ENCODE peak calls at places on chromosomes 13 and 19, in nine cellular contexts. One of them, this sample, is unnamed.

GRCh38 chr19:45539460-45539859 is 32.2 kb downstream of the VASP start:
- DNase-seq in endothelial cell: no peak
- DNase-seq in tibial nerve: no peak
- DNase-seq in fibroblast of lung: no peak
- DNase-seq in PC-9: no peak
- DNase-seq in spleen: no peak
- DNase-seq in sigmoid colon: no peak
- DNase-seq in choroid plexus epithelial cell: no peak
- DNase-seq in GM23338: no peak
- DNase-seq in this sample: no peak

GRCh38 chr13:82878536-82878935 is 1003.7 kb downstream of the SLITRK1 start:
- DNase-seq in endothelial cell: no peak
- DNase-seq in tibial nerve: no peak
- DNase-seq in fibroblast of lung: peak
- DNase-seq in PC-9: no peak
- DNase-seq in spleen: no peak
- DNase-seq in sigmoid colon: no peak
- DNase-seq in choroid plexus epithelial cell: no peak
- DNase-seq in GM23338: no peak
- DNase-seq in this sample: no peak

GRCh38 chr19:50532952-50533351 is 19.2 kb upstream of the ASPDH start:
- DNase-seq in endothelial cell: no peak
- DNase-seq in tibial nerve: no peak
- DNase-seq in fibroblast of lung: no peak
- DNase-seq in PC-9: no peak
- DNase-seq in spleen: no peak
- DNase-seq in sigmoid colon: no peak
- DNase-seq in choroid plexus epithelial cell: no peak
- DNase-seq in GM23338: no peak
- DNase-seq in this sample: no peak

GRCh38 chr13:74226791-74227475 is 92.7 kb upstream of the KLF12 start:
- DNase-seq in endothelial cell: no peak
- DNase-seq in tibial nerve: no peak
- DNase-seq in fibroblast of lung: peak
- DNase-seq in PC-9: no peak
- DNase-seq in spleen: no peak
- DNase-seq in sigmoid colon: no peak
- DNase-seq in choroid plexus epithelial cell: peak
- DNase-seq in GM23338: no peak
- DNase-seq in this sample: no peak

GRCh38 chr19:48342841-48343540 is 17.6 kb downstream of the EMP3 start:
- DNase-seq in endothelial cell: no peak
- DNase-seq in tibial nerve: no peak
- DNase-seq in fibroblast of lung: peak
- DNase-seq in PC-9: no peak
- DNase-seq in spleen: no peak
- DNase-seq in sigmoid colon: no peak
- DNase-seq in choroid plexus epithelial cell: peak
- DNase-seq in GM23338: no peak
- DNase-seq in this sample: no peak

GRCh38 chr19:2327773-2328400 is 499 bp downstream of the LSM7 start:
- DNase-seq in endothelial cell: no peak
- DNase-seq in tibial nerve: peak
- DNase-seq in fibroblast of lung: peak
- DNase-seq in PC-9: peak
- DNase-seq in spleen: peak
- DNase-seq in sigmoid colon: no peak
- DNase-seq in choroid plexus epithelial cell: peak
- DNase-seq in GM23338: peak
- DNase-seq in this sample: no peak

GRCh38 chr13:99495478-99496321 is 5.6 kb upstream of the TM9SF2 start:
- DNase-seq in endothelial cell: no peak
- DNase-seq in tibial nerve: no peak
- DNase-seq in fibroblast of lung: no peak
- DNase-seq in PC-9: no peak
- DNase-seq in spleen: no peak
- DNase-seq in sigmoid colon: no peak
- DNase-seq in choroid plexus epithelial cell: no peak
- DNase-seq in GM23338: no peak
- DNase-seq in this sample: no peak

GRCh38 chr19:34269968-34270621 is 15.7 kb downstream of the GARRE1 start:
- DNase-seq in endothelial cell: peak
- DNase-seq in tibial nerve: peak
- DNase-seq in fibroblast of lung: peak
- DNase-seq in PC-9: peak
- DNase-seq in spleen: peak
- DNase-seq in sigmoid colon: peak
- DNase-seq in choroid plexus epithelial cell: peak
- DNase-seq in GM23338: peak
- DNase-seq in this sample: peak

GRCh38 chr13:59643239-59643865 is 520.4 kb downstream of the DIAPH3 start:
- DNase-seq in endothelial cell: no peak
- DNase-seq in tibial nerve: no peak
- DNase-seq in fibroblast of lung: no peak
- DNase-seq in PC-9: no peak
- DNase-seq in spleen: no peak
- DNase-seq in sigmoid colon: no peak
- DNase-seq in choroid plexus epithelial cell: no peak
- DNase-seq in GM23338: no peak
- DNase-seq in this sample: no peak

GRCh38 chr13:74040200-74040599 is 94.0 kb downstream of the KLF12 start:
- DNase-seq in endothelial cell: peak
- DNase-seq in tibial nerve: no peak
- DNase-seq in fibroblast of lung: peak
- DNase-seq in PC-9: peak
- DNase-seq in spleen: peak
- DNase-seq in sigmoid colon: no peak
- DNase-seq in choroid plexus epithelial cell: peak
- DNase-seq in GM23338: peak
- DNase-seq in this sample: no peak

DNA sequence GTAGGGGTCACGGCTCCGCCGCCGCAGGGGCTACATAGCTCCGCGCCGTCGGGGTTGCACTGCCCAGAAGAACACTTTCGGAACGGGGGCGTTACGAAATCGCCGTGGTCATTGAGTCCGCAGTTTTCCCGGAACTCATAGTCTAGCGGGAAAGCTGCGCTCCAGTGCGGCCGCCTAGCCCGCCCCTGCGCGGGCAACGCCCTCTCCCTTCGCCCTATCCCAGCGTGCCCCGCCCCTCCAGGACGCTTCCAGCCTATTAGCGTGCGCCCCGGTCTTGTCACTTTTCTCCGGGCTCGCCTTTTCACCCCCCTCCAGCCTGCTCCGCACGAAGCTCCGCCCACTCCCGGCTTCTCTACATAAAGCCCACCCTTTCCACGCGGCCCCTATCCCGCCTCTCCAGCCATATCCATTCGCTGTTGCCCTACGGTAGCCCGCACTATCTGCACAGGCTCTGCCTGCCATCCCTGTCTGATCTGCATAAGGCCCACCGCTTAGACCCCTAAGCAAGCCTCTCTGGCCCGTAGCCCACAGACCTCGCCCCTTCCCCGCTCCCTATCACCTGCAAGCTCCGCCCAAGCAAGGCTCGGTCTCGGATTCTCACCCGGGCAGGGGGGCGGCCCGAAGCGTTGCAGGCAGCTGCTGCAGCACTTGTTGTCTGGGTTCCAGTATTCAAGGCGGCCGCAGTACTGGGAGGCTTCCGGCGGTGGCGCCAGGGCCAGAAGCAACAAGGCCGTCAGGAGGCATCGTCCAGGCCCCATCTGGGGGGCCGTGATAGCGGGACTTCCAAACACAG is 1.6 kb downstream of the IGFLR1 start:
- DNase-seq in endothelial cell: peak
- DNase-seq in tibial nerve: peak
- DNase-seq in fibroblast of lung: peak
- DNase-seq in PC-9: peak
- DNase-seq in spleen: peak
- DNase-seq in sigmoid colon: peak
- DNase-seq in choroid plexus epithelial cell: peak
- DNase-seq in GM23338: peak
- DNase-seq in this sample: peak
- TF ChIP-seq CTCF in endothelial cell: no peak
- TF ChIP-seq CTCF in tibial nerve: no peak
- TF ChIP-seq CTCF in fibroblast of lung: no peak
- TF ChIP-seq CTCF in PC-9: no peak
- TF ChIP-seq CTCF in spleen: peak
- TF ChIP-seq CTCF in sigmoid colon: peak
- TF ChIP-seq CTCF in choroid plexus epithelial cell: peak
- TF ChIP-seq CTCF in GM23338: no peak
- TF ChIP-seq CTCF in this sample: no peak

DNA sequence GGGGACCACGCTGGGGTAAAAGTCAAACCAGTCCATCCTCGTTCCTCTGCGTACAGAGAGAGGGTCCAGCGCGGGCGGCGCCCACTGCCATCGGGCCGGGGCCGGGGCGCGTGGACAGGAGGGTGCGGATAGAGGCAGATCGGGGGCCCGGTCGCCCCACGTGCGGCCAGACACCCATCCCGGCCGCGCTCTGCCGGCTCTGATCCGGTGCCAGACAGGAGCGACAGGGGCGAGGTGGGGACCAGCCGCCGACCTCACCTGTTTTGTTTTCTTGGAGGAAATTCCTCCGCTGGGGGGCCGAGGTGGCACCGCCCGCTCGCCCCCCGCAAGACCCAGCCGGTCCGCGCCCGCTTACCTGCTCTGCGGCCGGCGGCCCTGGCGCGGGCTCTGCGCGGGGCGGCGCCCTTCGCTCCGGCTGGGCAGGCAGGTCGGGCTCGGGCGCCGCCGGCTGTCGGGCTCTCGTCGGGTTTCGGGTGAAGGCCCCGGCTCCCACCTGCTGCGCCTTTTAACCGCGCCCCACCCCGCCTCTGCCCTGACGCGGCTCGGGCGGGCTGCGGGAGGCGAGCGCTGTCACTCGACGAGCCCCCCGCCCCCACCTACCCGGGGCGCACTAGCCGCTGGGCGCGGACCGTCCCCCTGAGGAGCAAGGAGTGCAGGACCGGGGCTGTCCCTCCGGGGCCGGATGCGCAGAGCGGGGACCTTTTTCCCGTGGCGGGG is at the start of gene GJB6:
- DNase-seq in endothelial cell: peak
- DNase-seq in tibial nerve: no peak
- DNase-seq in fibroblast of lung: no peak
- DNase-seq in PC-9: no peak
- DNase-seq in spleen: no peak
- DNase-seq in sigmoid colon: no peak
- DNase-seq in choroid plexus epithelial cell: no peak
- DNase-seq in GM23338: peak
- DNase-seq in this sample: no peak
- TF ChIP-seq CTCF in endothelial cell: no peak
- TF ChIP-seq CTCF in tibial nerve: no peak
- TF ChIP-seq CTCF in fibroblast of lung: no peak
- TF ChIP-seq CTCF in PC-9: no peak
- TF ChIP-seq CTCF in spleen: no peak
- TF ChIP-seq CTCF in sigmoid colon: no peak
- TF ChIP-seq CTCF in choroid plexus epithelial cell: no peak
- TF ChIP-seq CTCF in GM23338: no peak
- TF ChIP-seq CTCF in this sample: no peak

GRCh38 chr19:7731218-7731595 is 703 bp downstream of the CLEC4G start:
- DNase-seq in endothelial cell: no peak
- DNase-seq in tibial nerve: no peak
- DNase-seq in fibroblast of lung: no peak
- DNase-seq in PC-9: no peak
- DNase-seq in spleen: peak
- DNase-seq in sigmoid colon: no peak
- DNase-seq in choroid plexus epithelial cell: no peak
- DNase-seq in GM23338: no peak
- DNase-seq in this sample: no peak

GRCh38 chr19:7729831-7730285 is 2.1 kb downstream of the CLEC4G start:
- DNase-seq in endothelial cell: no peak
- DNase-seq in tibial nerve: no peak
- DNase-seq in fibroblast of lung: no peak
- DNase-seq in PC-9: no peak
- DNase-seq in spleen: peak
- DNase-seq in sigmoid colon: no peak
- DNase-seq in choroid plexus epithelial cell: no peak
- DNase-seq in GM23338: peak
- DNase-seq in this sample: no peak

GRCh38 chr19:7731615-7732014 is 295 bp downstream of the CLEC4G start:
- DNase-seq in endothelial cell: no peak
- DNase-seq in tibial nerve: no peak
- DNase-seq in fibroblast of lung: no peak
- DNase-seq in PC-9: no peak
- DNase-seq in spleen: no peak
- DNase-seq in sigmoid colon: no peak
- DNase-seq in choroid plexus epithelial cell: no peak
- DNase-seq in GM23338: no peak
- DNase-seq in this sample: no peak

GRCh38 chr19:7730286-7731217 is 1.4 kb downstream of the CLEC4G start:
- DNase-seq in endothelial cell: no peak
- DNase-seq in tibial nerve: no peak
- DNase-seq in fibroblast of lung: no peak
- DNase-seq in PC-9: no peak
- DNase-seq in spleen: no peak
- DNase-seq in sigmoid colon: no peak
- DNase-seq in choroid plexus epithelial cell: no peak
- DNase-seq in GM23338: peak
- DNase-seq in this sample: no peak

DNA sequence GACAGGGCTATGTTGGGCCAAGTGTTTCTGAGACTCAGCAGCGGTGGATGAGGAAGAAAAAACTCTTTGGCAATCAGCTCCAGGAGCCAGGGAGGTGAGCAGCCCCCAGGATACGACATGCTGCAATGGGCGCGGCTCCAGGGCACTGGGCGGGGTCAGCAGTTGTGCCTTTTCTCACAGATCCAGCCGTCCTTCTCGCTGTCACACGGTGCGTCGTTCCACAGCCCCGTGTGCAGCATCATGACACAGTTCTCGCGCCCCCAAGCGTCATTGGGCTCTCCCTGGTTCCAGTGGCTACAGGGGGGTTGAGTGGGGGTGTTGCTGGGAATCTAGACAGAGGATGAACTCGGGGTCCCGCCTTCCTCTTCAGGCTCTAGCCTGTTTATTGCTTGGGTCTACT is 2.7 kb downstream of the CLEC4G start:
- DNase-seq in endothelial cell: no peak
- DNase-seq in tibial nerve: no peak
- DNase-seq in fibroblast of lung: no peak
- DNase-seq in PC-9: no peak
- DNase-seq in spleen: no peak
- DNase-seq in sigmoid colon: no peak
- DNase-seq in choroid plexus epithelial cell: no peak
- DNase-seq in GM23338: peak
- DNase-seq in this sample: no peak
- TF ChIP-seq CTCF in endothelial cell: no peak
- TF ChIP-seq CTCF in tibial nerve: no peak
- TF ChIP-seq CTCF in fibroblast of lung: no peak
- TF ChIP-seq CTCF in PC-9: no peak
- TF ChIP-seq CTCF in spleen: no peak
- TF ChIP-seq CTCF in sigmoid colon: no peak
- TF ChIP-seq CTCF in choroid plexus epithelial cell: no peak
- TF ChIP-seq CTCF in GM23338: no peak
- TF ChIP-seq CTCF in this sample: no peak

GRCh38 chr13:65926750-65927171 is 1303.4 kb downstream of the PCDH9 start:
- DNase-seq in endothelial cell: peak
- DNase-seq in tibial nerve: no peak
- DNase-seq in fibroblast of lung: no peak
- DNase-seq in PC-9: no peak
- DNase-seq in spleen: no peak
- DNase-seq in sigmoid colon: no peak
- DNase-seq in choroid plexus epithelial cell: no peak
- DNase-seq in GM23338: peak
- DNase-seq in this sample: no peak
- TF ChIP-seq CTCF in endothelial cell: no peak
- TF ChIP-seq CTCF in tibial nerve: no peak
- TF ChIP-seq CTCF in fibroblast of lung: peak
- TF ChIP-seq CTCF in PC-9: no peak
- TF ChIP-seq CTCF in spleen: no peak
- TF ChIP-seq CTCF in sigmoid colon: no peak
- TF ChIP-seq CTCF in choroid plexus epithelial cell: peak
- TF ChIP-seq CTCF in GM23338: peak
- TF ChIP-seq CTCF in this sample: no peak

GRCh38 chr19:1057185-1057857 is 9.6 kb upstream of the ARHGAP45 start:
- DNase-seq in endothelial cell: no peak
- DNase-seq in tibial nerve: no peak
- DNase-seq in fibroblast of lung: peak
- DNase-seq in PC-9: peak
- DNase-seq in spleen: peak
- DNase-seq in sigmoid colon: no peak
- DNase-seq in choroid plexus epithelial cell: peak
- DNase-seq in GM23338: peak
- DNase-seq in this sample: no peak
- TF ChIP-seq CTCF in endothelial cell: no peak
- TF ChIP-seq CTCF in tibial nerve: no peak
- TF ChIP-seq CTCF in fibroblast of lung: no peak
- TF ChIP-seq CTCF in PC-9: peak
- TF ChIP-seq CTCF in spleen: peak
- TF ChIP-seq CTCF in sigmoid colon: no peak
- TF ChIP-seq CTCF in choroid plexus epithelial cell: no peak
- TF ChIP-seq CTCF in GM23338: no peak
- TF ChIP-seq CTCF in this sample: no peak

This sample was measured in activated B cell treated with CpG ODN at 0.5 μM for 24 hours.